ENCODE peak calls at places on chromosomes 4 and X, in ten cellular contexts. R is Peyer's patch, L is psoas muscle, G is HFFc6, W is astrocyte of the spinal cord, M is astrocyte of the cerebellum, C is transverse colon, V is cardiac fibroblast, F is neural progenitor cell, X is kidney epithelial cell. N is an unnamed sample.

GRCh38 chrX:134186362-134187121 is 50.4 kb upstream of the CCDC160 start:
- DNase-seq in R (peak; percentile 48), L (no peak), G (no peak), W (no peak), M (no peak), C (peak; percentile 20), V (no peak), F (peak; percentile 16), X (no peak), N (peak; percentile 6)

GRCh38 chrX:47202316-47202715 is 8.7 kb downstream of the UBA1 start:
- DNase-seq in R (no peak), L (no peak), G (no peak), W (no peak), M (no peak), C (no peak), V (no peak), F (no peak), X (no peak), N (no peak)

GRCh38 chr4:74370912-74371311 is 6.0 kb downstream of the EREG start:
- DNase-seq in R (no peak), L (no peak), G (peak; percentile 68), W (peak; percentile 58), M (peak; percentile 24), C (peak; percentile 42), V (peak; percentile 75), F (peak; percentile 69), X (no peak), N (peak; percentile 41)

GRCh38 chr4:85828295-85828910 is 353.5 kb downstream of the ARHGAP24 start:
- DNase-seq in R (no peak), L (no peak), G (peak; percentile 46), W (peak; percentile 53), M (no peak), C (no peak), V (peak; percentile 36), F (no peak), X (no peak), N (no peak)

GRCh38 chr4:8247047-8247930 is 22.3 kb upstream of the HTRA3 start:
- DNase-seq in R (no peak), L (peak; percentile 80), G (no peak), W (no peak), M (no peak), C (peak; percentile 26), V (peak; percentile 83), F (no peak), X (no peak), N (no peak)

GRCh38 chrX:13091111-13091765 is 46.8 kb upstream of the FAM9C start:
- DNase-seq in R (peak; percentile 37), L (no peak), G (no peak), W (no peak), M (no peak), C (no peak), V (peak; percentile 36), F (no peak), X (no peak), N (peak; percentile 23)

GRCh38 chrX:67436867-67437266 is 107.0 kb upstream of the AR start:
- DNase-seq in R (no peak), L (no peak), G (no peak), W (no peak), M (no peak), C (no peak), V (no peak), F (no peak), X (no peak), N (no peak)

GRCh38 chrX:124194209-124194608 is 138.3 kb upstream of the TEX13D start:
- DNase-seq in R (no peak), L (peak; percentile 29), G (no peak), W (peak; percentile 12), M (no peak), C (no peak), V (peak; percentile 7), F (no peak), X (no peak), N (no peak)

GRCh38 chr4:156970501-156971167 is 965 bp downstream of the PDGFC start:
- DNase-seq in R (no peak), L (peak; percentile 66), G (peak; percentile 54), W (no peak), M (no peak), C (peak; percentile 61), V (peak; percentile 75), F (peak; percentile 78), X (no peak), N (peak; percentile 29)

GRCh38 chrX:39396358-39396995 is 595.2 kb downstream of the MID1IP1 start:
- DNase-seq in R (no peak), L (no peak), G (no peak), W (no peak), M (no peak), C (no peak), V (no peak), F (peak; percentile 16), X (no peak), N (no peak)

GRCh38 chr4:111806331-111806730 is 338.9 kb upstream of the FAM241A start:
- DNase-seq in R (no peak), L (no peak), G (no peak), W (no peak), M (no peak), C (no peak), V (no peak), F (peak; percentile 56), X (no peak), N (no peak)

GRCh38 chrX:81259008-81259713 is 57.3 kb downstream of the SH3BGRL start:
- DNase-seq in R (no peak), L (no peak), G (peak; percentile 4), W (peak; percentile 66), M (peak; percentile 15), C (no peak), V (peak; percentile 49), F (no peak), X (no peak), N (no peak)

GRCh38 chr4:98474408-98474844 is 184.0 kb downstream of the TSPAN5 start:
- DNase-seq in R (no peak), L (no peak), G (peak; percentile 82), W (peak; percentile 59), M (peak; percentile 43), C (no peak), V (peak; percentile 64), F (no peak), X (peak; percentile 56), N (no peak)
- TF ChIP-seq CTCF in R (no peak), L (no peak), G (no peak), W (no peak), M (no peak), C (no peak), V (no peak), F (no peak), X (no peak), N (no peak)

DNA sequence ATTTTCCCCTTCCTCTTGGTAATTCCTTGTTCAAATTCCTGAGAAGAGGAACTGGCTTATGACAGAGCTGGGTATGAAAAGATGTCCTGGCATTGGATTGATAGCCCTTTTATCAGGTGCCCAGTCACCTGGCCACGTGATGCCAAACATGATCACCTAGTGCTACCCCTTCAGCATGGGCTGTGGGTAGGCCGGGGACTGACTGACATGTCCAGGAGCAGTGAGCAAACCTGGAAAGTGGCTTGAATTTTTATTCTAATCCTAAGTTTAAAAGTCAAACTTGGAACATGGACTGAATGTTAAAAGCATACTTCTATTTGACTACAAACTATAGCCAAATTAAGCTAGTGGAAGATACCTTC is 99.7 kb upstream of the CXCL13 start:
- DNase-seq in R (no peak), L (no peak), G (no peak), W (no peak), M (no peak), C (no peak), V (no peak), F (no peak), X (no peak), N (no peak)
- TF ChIP-seq CTCF in R (no peak), L (no peak), G (no peak), W (no peak), M (no peak), C (no peak), V (no peak), F (no peak), X (no peak), N (no peak)

DNA sequence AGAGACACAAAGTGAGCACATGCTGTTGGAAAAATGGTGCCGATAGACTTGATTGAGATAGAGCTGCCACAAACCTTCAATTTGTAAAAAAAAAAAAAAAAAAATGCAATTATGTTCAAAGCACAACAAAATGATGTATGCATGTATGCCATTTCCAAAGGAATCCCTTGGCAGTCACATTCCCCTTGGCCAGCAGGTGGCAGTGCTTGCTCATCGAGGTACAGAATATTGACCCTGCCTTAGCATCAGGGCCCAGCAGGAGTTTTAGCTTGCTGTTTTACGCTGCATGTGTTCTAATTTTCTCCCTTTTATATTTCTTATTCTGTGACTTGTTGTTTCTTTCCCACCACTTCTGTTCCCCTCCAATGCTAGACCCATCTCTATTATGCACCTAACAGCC is 34.5 kb upstream of the CYBB start:
- DNase-seq in R (peak; percentile 86), L (peak; percentile 62), G (peak; percentile 35), W (peak; percentile 60), M (peak; percentile 45), C (peak; percentile 84), V (peak; percentile 73), F (peak; percentile 71), X (peak; percentile 9), N (peak; percentile 58)
- TF ChIP-seq CTCF in R (peak; percentile 90), L (peak; percentile 80), G (peak; percentile 81), W (peak; percentile 75), M (peak; percentile 77), C (peak; percentile 68), V (peak; percentile 72), F (peak; percentile 74), X (peak; percentile 81), N (peak; percentile 86)

GRCh38 chrX:153689654-153690465 is 2.1 kb downstream of the SLC6A8 start:
- DNase-seq in R (no peak), L (no peak), G (no peak), W (no peak), M (no peak), C (no peak), V (no peak), F (peak; percentile 34), X (no peak), N (no peak)
- TF ChIP-seq CTCF in R (no peak), L (no peak), G (peak; percentile 12), W (peak; percentile 4), M (peak; percentile 30), C (no peak), V (peak; percentile 2), F (peak; percentile 34), X (peak; percentile 24), N (no peak)

N was measured in GM13976.